ENCODE peak calls at places on chromosome X, in five cellular contexts. K is GM12878, E is breast epithelium, D is prostate gland, P is transverse colon. V is an unnamed sample.

GRCh38 chrX:20432746-20433374 is 166.2 kb upstream of the RPS6KA3 start:
- DNase-seq in K (no peak), E (no peak), D (no peak), P (no peak), V (no peak)

GRCh38 chrX:40564447-40564846 is 16.3 kb upstream of the ATP6AP2 start:
- DNase-seq in K (no peak), E (no peak), D (no peak), P (no peak), V (no peak)

GRCh38 chrX:16665089-16665488 is 15.1 kb downstream of the S100G start:
- DNase-seq in K (no peak), E (no peak), D (no peak), P (no peak), V (no peak)

GRCh38 chrX:136086521-136086920 is 60.8 kb upstream of the FHL1 start:
- DNase-seq in K (no peak), E (no peak), D (no peak), P (no peak), V (no peak)

GRCh38 chrX:105063743-105064142 is 156.8 kb downstream of the TEX13A start:
- DNase-seq in K (no peak), E (no peak), D (no peak), P (no peak), V (no peak)

GRCh38 chrX:47704736-47705135 is 45.8 kb upstream of the UXT start:
- DNase-seq in K (no peak), E (no peak), D (no peak), P (no peak), V (no peak)

GRCh38 chrX:7389576-7389975 is 241.6 kb upstream of the PUDP start:
- DNase-seq in K (no peak), E (no peak), D (no peak), P (no peak), V (no peak)

GRCh38 chrX:128975716-128976115 is 547.6 kb downstream of the SMARCA1 start:
- DNase-seq in K (no peak), E (no peak), D (peak), P (peak), V (no peak)

GRCh38 chrX:23434356-23434884 is 99.8 kb downstream of the PTCHD1 start:
- DNase-seq in K (no peak), E (peak), D (peak), P (peak), V (no peak)

GRCh38 chrX:44384688-44385338 is 41.3 kb upstream of the EFHC2 start:
- DNase-seq in K (no peak), E (no peak), D (no peak), P (no peak), V (no peak)

GRCh38 chrX:71846429-71846828 is 64.2 kb upstream of the NHSL2 start:
- DNase-seq in K (no peak), E (no peak), D (no peak), P (no peak), V (no peak)

GRCh38 chrX:150436200-150436599 is 73.1 kb downstream of the MAMLD1 start:
- DNase-seq in K (no peak), E (no peak), D (no peak), P (no peak), V (no peak)

GRCh38 chrX:130047416-130047815 is 62.9 kb downstream of the ELF4 start:
- DNase-seq in K (no peak), E (no peak), D (no peak), P (no peak), V (no peak)

GRCh38 chrX:123959281-123960063 is 2.0 kb upstream of the STAG2 start:
- DNase-seq in K (no peak), E (peak), D (peak), P (peak), V (peak)

GRCh38 chrX:17409566-17410290 is 34.7 kb downstream of the NHS start:
- DNase-seq in K (no peak), E (no peak), D (no peak), P (no peak), V (no peak)

GRCh38 chrX:100409316-100410082 is 574 bp downstream of the PCDH19 start:
- DNase-seq in K (no peak), E (no peak), D (no peak), P (no peak), V (no peak)

GRCh38 chrX:129773649-129774458 is 5.9 kb upstream of the SASH3 start:
- DNase-seq in K (no peak), E (no peak), D (no peak), P (no peak), V (no peak)

GRCh38 chrX:20263474-20263873 is 3.2 kb downstream of the RPS6KA3 start:
- DNase-seq in K (no peak), E (no peak), D (no peak), P (no peak), V (no peak)

GRCh38 chrX:10022580-10023245 is 55.6 kb downstream of the CLDN34 start:
- DNase-seq in K (no peak), E (no peak), D (no peak), P (peak), V (no peak)

GRCh38 chrX:151694121-151694520 is 1.1 kb upstream of the PRRG3 start:
- DNase-seq in K (no peak), E (no peak), D (no peak), P (no peak), V (no peak)

GRCh38 chrX:41449615-41450014 is 2.5 kb downstream of the NYX start:
- DNase-seq in K (no peak), E (no peak), D (no peak), P (no peak), V (no peak)

GRCh38 chrX:51461053-51462050 is 35.0 kb downstream of the NUDT11 start:
- DNase-seq in K (no peak), E (no peak), D (no peak), P (no peak), V (no peak)

DNA sequence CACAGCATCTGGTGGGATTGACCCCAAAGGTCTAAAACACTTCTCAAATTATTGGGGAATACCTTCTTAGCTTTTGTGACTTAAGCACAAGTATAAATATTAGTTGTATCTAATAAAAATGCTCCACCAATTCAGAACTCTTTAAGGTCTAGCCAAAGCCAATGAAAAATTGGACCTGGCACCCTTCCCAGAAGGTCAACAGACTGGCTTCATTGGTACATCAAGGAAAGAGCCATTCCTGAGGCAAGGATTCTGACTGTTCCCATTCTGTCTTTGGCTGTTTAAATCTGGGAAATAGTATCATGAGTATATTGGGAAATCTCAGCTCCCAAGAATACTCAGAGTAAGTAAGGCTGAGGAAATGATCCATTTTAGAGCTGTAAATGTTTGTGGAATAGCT is 153.0 kb upstream of the TRPC5 start:
- DNase-seq in K (no peak), E (no peak), D (peak), P (no peak), V (no peak)
- TF ChIP-seq POLR2AphosphoS5 in K (no peak), E (no peak), D (peak), P (no peak), V (no peak)

GRCh38 chrX:133865761-133866470 is 119.5 kb downstream of the GPC3 start:
- DNase-seq in K (no peak), E (no peak), D (no peak), P (no peak), V (no peak)
- TF ChIP-seq POLR2A in K (no peak), E (no peak), D (no peak), P (no peak), V (no peak)

DNA sequence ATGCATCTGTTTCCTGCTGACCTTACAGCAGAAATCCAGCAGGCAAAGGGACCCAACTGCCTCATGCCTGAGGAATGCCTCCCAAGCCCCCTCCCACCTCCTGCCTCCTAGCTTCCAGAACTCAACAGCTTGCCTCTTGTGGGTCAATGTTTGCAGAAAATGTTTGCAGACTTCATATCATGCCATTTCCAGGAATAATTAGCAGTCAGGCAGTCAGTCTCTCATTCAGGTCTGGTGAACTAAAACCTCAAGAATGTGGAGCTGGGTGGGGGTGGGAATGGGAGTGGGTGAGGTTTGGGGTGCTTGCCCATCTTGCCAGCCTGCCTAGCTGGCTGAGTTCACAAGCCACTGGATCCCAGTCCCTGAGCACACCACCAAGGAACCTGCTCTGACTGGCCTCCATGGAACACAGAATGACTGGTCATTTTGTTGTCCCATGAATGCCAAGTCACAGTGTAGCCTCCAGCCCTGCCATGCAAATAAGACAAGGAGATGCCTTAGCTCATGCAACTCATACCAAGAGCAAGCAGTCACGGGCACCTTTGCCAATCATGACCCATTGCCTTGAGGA is 12.1 kb upstream of the PLAC1 start:
- DNase-seq in K (no peak), E (peak), D (no peak), P (no peak), V (no peak)
- TF ChIP-seq POLR2AphosphoS5 in K (no peak), E (no peak), D (no peak), P (no peak), V (no peak)

GRCh38 chrX:49072712-49073095 is 1.1 kb downstream of the PRAF2 start:
- DNase-seq in K (no peak), E (no peak), D (no peak), P (no peak), V (no peak)

GRCh38 chrX:49075347-49075746 is 1.5 kb upstream of the PRAF2 start:
- DNase-seq in K (no peak), E (no peak), D (no peak), P (no peak), V (no peak)

GRCh38 chrX:49071877-49072711 is 1.7 kb downstream of the PRAF2 start:
- DNase-seq in K (no peak), E (peak), D (peak), P (peak), V (no peak)

GRCh38 chrX:49070988-49071387 is 2.8 kb downstream of the PRAF2 start:
- DNase-seq in K (no peak), E (no peak), D (no peak), P (no peak), V (no peak)

GRCh38 chrX:49073641-49074575 is at the start of gene PRAF2:
- DNase-seq in K (peak), E (peak), D (peak), P (peak), V (peak)
- TF ChIP-seq POLR2A in K (peak), E (no peak), D (peak), P (peak), V (peak)

GRCh38 chrX:14029425-14030247 is at the start of gene GEMIN8:
- DNase-seq in K (peak), E (peak), D (peak), P (peak), V (peak)
- TF ChIP-seq POLR2AphosphoS5 in K (peak), E (peak), D (peak), P (peak), V (no peak)

DNA sequence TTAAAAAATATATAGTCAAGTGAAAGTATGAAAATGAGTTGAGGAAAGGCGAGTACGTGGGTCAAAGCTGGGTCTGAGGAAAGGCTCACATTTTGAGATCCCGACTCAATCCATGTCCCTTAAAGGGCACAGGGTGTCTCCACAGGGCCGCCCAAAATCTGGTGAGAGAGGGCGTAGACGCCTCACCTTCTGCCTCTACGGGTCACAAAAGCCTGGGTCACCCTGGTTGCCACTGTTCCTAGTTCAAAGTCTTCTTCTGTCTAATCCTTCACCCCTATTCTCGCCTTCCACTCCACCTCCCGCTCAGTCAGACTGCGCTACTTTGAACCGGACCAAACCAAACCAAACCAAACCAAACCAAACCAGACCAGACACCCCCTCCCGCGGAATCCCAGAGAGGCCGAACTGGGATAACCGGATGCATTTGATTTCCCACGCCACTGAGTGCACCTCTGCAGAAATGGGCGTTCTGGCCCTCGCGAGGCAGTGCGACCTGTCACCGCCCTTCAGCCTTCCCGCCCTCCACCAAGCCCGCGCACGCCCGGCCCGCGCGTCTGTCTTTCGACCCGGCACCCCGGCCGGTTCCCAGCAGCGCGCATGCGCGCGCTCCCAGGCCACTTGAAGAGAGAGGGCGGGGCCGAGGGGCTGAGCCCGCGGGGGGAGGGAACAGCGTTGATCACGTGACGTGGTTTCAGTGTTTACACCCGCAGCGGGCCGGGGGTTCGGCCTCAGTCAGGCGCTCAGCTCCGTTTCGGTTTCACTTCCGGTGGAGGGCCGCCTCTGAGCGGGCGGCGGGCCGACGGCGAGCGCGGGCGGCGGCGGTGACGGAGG is at the start of gene FMR1:
- DNase-seq in K (peak), E (peak), D (peak), P (peak), V (peak)
- TF ChIP-seq POLR2A in K (peak), E (peak), D (no peak), P (no peak), V (peak)

DNA sequence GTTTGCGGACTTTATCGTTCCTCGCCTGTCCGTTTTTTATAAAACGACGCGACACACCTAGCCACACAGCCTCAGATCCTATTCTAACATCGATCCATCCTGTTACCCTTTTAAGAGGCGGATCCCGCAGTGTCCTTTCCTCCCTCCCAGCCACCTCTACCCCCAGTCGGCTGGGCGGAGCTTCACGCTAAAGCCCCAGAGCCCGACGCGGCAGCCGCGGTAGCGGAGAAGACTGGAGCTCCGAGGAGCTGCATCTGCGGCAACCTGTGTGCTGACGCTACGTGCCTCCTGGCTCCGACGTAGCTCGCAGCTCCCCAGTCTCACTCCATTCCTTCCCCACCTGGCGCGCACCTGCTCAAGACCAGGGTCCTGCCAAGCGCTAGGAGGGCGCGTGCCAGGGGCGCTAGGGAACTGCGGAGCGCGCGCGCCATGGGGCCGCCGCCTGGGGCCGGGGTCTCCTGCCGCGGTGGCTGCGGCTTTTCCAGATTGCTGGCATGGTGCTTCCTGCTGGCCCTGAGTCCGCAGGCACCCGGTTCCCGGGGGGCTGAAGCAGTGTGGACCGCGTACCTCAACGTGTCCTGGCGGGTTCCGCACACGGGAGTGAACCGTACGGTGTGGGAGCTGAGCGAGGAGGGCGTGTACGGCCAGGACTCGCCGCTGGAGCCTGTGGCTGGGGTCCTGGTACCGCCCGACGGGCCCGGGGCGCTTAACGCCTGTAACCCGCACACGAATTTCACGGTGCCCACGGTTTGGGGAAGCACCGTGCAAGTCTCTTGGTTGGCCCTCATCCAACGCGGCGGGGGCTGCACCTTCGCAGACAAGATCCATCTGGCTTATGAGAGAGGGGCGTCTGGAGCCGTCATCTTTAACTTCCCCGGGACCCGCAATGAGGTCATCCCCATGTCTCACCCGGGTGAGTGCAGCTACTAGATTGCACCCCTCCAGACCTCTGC is at the start of gene RNF128:
- DNase-seq in K (no peak), E (peak), D (peak), P (peak), V (no peak)
- TF ChIP-seq POLR2AphosphoS5 in K (no peak), E (no peak), D (no peak), P (peak), V (no peak)

DNA sequence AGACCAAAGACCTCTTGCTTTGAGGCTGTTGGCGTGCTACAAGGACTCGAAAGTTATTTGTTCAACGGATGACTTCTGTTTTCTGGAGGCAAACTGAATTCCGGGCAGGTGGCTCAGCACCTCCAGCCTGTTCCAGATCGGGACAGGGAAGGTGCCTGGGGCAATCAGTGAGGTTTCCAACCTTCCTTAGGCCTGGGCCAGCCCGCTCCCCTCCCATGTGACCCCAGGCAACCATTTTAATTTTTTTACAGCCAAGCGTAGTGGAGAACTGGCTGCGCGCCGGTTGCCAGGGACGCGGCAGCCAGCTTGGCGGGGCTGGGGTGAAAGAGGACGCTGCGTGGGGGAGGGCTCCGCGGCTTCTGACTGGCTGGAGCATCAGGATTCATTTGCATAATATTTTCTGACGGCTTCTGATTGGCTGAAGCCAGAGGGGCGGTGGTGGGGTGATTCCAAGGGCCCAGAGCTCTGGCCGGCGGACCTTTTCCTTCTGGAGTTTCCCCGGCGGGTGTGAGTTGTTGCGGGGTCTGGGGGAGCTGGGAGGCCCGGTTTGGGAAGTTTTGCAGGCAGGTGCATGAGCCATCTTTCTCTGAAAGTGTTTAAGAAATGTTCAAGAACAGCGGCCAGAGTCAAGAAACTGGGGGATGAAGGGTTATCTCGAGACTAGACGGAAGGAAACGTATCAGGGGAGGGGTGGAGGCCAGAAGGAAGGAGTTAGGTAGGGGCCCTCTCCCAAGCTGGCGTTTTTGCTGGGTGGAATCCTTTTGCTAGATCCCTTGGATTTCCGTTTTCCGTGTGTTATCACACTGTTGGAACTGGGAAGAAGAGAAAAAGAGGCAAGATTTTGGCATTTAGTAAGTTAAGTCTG is at the start of gene MID1IP1:
- DNase-seq in K (no peak), E (peak), D (peak), P (peak), V (no peak)
- TF ChIP-seq POLR2A in K (no peak), E (no peak), D (peak), P (peak), V (no peak)

V was measured in GM12892.